ENCODE peak calls at places on chromosome 2, in ten cellular contexts. One of them, this sample, is unnamed.

GRCh38 chr2:220076734-220077133 is 449.3 kb downstream of the SLC4A3 start:
- DNase-seq in lung microvascular endothelial cell: no peak
- DNase-seq in activated naive CD4-positive, alpha-beta T cell treated with anti-CD3 and anti-CD28 coated beads, Interleukin-2, amount 50 U/mL, for 16 hours: no peak
- DNase-seq in NCI-H2081: peak; percentile 16
- DNase-seq in A549: no peak
- DNase-seq in mesothelial cell of epicardium: no peak
- DNase-seq in GM13977: no peak
- DNase-seq in M059J: peak; percentile 43
- DNase-seq in colonic mucosa: no peak
- DNase-seq in Daoy: peak; percentile 67
- DNase-seq in this sample: no peak

GRCh38 chr2:178949151-178949550 is 100.8 kb downstream of the CCDC141 start:
- DNase-seq in Daoy: no peak
- DNase-seq in M059J: no peak
- DNase-seq in NCI-H2081: no peak
- DNase-seq in activated naive CD4-positive, alpha-beta T cell treated with anti-CD3 and anti-CD28 coated beads, Interleukin-2, amount 50 U/mL, for 16 hours: no peak
- DNase-seq in colonic mucosa: no peak
- DNase-seq in lung microvascular endothelial cell: no peak
- DNase-seq in A549: no peak
- DNase-seq in GM13977: no peak
- DNase-seq in mesothelial cell of epicardium: no peak
- DNase-seq in this sample: no peak

GRCh38 chr2:133561045-133561852 is 7.0 kb downstream of the NCKAP5 start:
- DNase-seq in activated naive CD4-positive, alpha-beta T cell treated with anti-CD3 and anti-CD28 coated beads, Interleukin-2, amount 50 U/mL, for 16 hours: no peak
- DNase-seq in GM13977: peak; percentile 23
- DNase-seq in M059J: peak; percentile 68
- DNase-seq in Daoy: peak; percentile 55
- DNase-seq in colonic mucosa: peak; percentile 25
- DNase-seq in lung microvascular endothelial cell: peak; percentile 71
- DNase-seq in A549: no peak
- DNase-seq in mesothelial cell of epicardium: no peak
- DNase-seq in NCI-H2081: peak; percentile 34
- DNase-seq in this sample: peak; percentile 74

GRCh38 chr2:52828112-52828511 is 939.5 kb upstream of the CHAC2 start:
- DNase-seq in M059J: no peak
- DNase-seq in activated naive CD4-positive, alpha-beta T cell treated with anti-CD3 and anti-CD28 coated beads, Interleukin-2, amount 50 U/mL, for 16 hours: no peak
- DNase-seq in colonic mucosa: no peak
- DNase-seq in A549: no peak
- DNase-seq in Daoy: no peak
- DNase-seq in NCI-H2081: no peak
- DNase-seq in mesothelial cell of epicardium: no peak
- DNase-seq in lung microvascular endothelial cell: no peak
- DNase-seq in GM13977: no peak
- DNase-seq in this sample: no peak

GRCh38 chr2:105754011-105754410 is 9.3 kb downstream of the NCK2 start:
- DNase-seq in mesothelial cell of epicardium: no peak
- DNase-seq in lung microvascular endothelial cell: no peak
- DNase-seq in colonic mucosa: no peak
- DNase-seq in NCI-H2081: no peak
- DNase-seq in A549: no peak
- DNase-seq in GM13977: no peak
- DNase-seq in activated naive CD4-positive, alpha-beta T cell treated with anti-CD3 and anti-CD28 coated beads, Interleukin-2, amount 50 U/mL, for 16 hours: peak; percentile 45
- DNase-seq in M059J: no peak
- DNase-seq in Daoy: no peak
- DNase-seq in this sample: no peak

GRCh38 chr2:197286805-197287595 is 23.6 kb downstream of the ANKRD44 start:
- DNase-seq in mesothelial cell of epicardium: no peak
- DNase-seq in activated naive CD4-positive, alpha-beta T cell treated with anti-CD3 and anti-CD28 coated beads, Interleukin-2, amount 50 U/mL, for 16 hours: peak; percentile 46
- DNase-seq in colonic mucosa: peak; percentile 41
- DNase-seq in M059J: peak; percentile 85
- DNase-seq in GM13977: peak; percentile 55
- DNase-seq in lung microvascular endothelial cell: peak; percentile 80
- DNase-seq in Daoy: peak; percentile 77
- DNase-seq in A549: peak; percentile 84
- DNase-seq in NCI-H2081: no peak
- DNase-seq in this sample: peak; percentile 55

GRCh38 chr2:32926708-32927084 is 20.1 kb upstream of the LTBP1 start:
- DNase-seq in M059J: no peak
- DNase-seq in GM13977: no peak
- DNase-seq in NCI-H2081: no peak
- DNase-seq in mesothelial cell of epicardium: no peak
- DNase-seq in lung microvascular endothelial cell: peak; percentile 92
- DNase-seq in Daoy: no peak
- DNase-seq in A549: no peak
- DNase-seq in colonic mucosa: no peak
- DNase-seq in activated naive CD4-positive, alpha-beta T cell treated with anti-CD3 and anti-CD28 coated beads, Interleukin-2, amount 50 U/mL, for 16 hours: no peak
- DNase-seq in this sample: no peak

GRCh38 chr2:210593166-210593565 is 36.8 kb downstream of the CPS1 start:
- DNase-seq in activated naive CD4-positive, alpha-beta T cell treated with anti-CD3 and anti-CD28 coated beads, Interleukin-2, amount 50 U/mL, for 16 hours: no peak
- DNase-seq in A549: no peak
- DNase-seq in GM13977: no peak
- DNase-seq in Daoy: peak; percentile 3
- DNase-seq in lung microvascular endothelial cell: no peak
- DNase-seq in colonic mucosa: no peak
- DNase-seq in M059J: peak; percentile 7
- DNase-seq in mesothelial cell of epicardium: no peak
- DNase-seq in NCI-H2081: no peak
- DNase-seq in this sample: no peak

GRCh38 chr2:13106302-13106701 is 389.6 kb downstream of the TRIB2 start:
- DNase-seq in activated naive CD4-positive, alpha-beta T cell treated with anti-CD3 and anti-CD28 coated beads, Interleukin-2, amount 50 U/mL, for 16 hours: no peak
- DNase-seq in M059J: no peak
- DNase-seq in Daoy: no peak
- DNase-seq in NCI-H2081: no peak
- DNase-seq in GM13977: no peak
- DNase-seq in A549: no peak
- DNase-seq in colonic mucosa: no peak
- DNase-seq in mesothelial cell of epicardium: no peak
- DNase-seq in lung microvascular endothelial cell: no peak
- DNase-seq in this sample: no peak

GRCh38 chr2:96143848-96144480 is 1.3 kb downstream of the DUSP2 start:
- DNase-seq in activated naive CD4-positive, alpha-beta T cell treated with anti-CD3 and anti-CD28 coated beads, Interleukin-2, amount 50 U/mL, for 16 hours: peak; percentile 54
- DNase-seq in A549: no peak
- DNase-seq in Daoy: no peak
- DNase-seq in NCI-H2081: peak; percentile 54
- DNase-seq in M059J: no peak
- DNase-seq in colonic mucosa: no peak
- DNase-seq in lung microvascular endothelial cell: no peak
- DNase-seq in GM13977: peak; percentile 62
- DNase-seq in mesothelial cell of epicardium: peak; percentile 18
- DNase-seq in this sample: peak; percentile 60

GRCh38 chr2:239768907-239769573 is 256.1 kb downstream of the NDUFA10 start:
- DNase-seq in GM13977: no peak
- DNase-seq in mesothelial cell of epicardium: no peak
- DNase-seq in NCI-H2081: no peak
- DNase-seq in A549: no peak
- DNase-seq in lung microvascular endothelial cell: no peak
- DNase-seq in M059J: no peak
- DNase-seq in colonic mucosa: no peak
- DNase-seq in Daoy: no peak
- DNase-seq in activated naive CD4-positive, alpha-beta T cell treated with anti-CD3 and anti-CD28 coated beads, Interleukin-2, amount 50 U/mL, for 16 hours: no peak
- DNase-seq in this sample: no peak

GRCh38 chr2:69036926-69037325 is 23.9 kb downstream of the ANTXR1 start:
- DNase-seq in GM13977: no peak
- DNase-seq in NCI-H2081: no peak
- DNase-seq in mesothelial cell of epicardium: no peak
- DNase-seq in colonic mucosa: no peak
- DNase-seq in Daoy: no peak
- DNase-seq in M059J: peak; percentile 58
- DNase-seq in lung microvascular endothelial cell: peak; percentile 15
- DNase-seq in activated naive CD4-positive, alpha-beta T cell treated with anti-CD3 and anti-CD28 coated beads, Interleukin-2, amount 50 U/mL, for 16 hours: no peak
- DNase-seq in A549: no peak
- DNase-seq in this sample: no peak

GRCh38 chr2:130353291-130354134 is 2.3 kb upstream of the PTPN18 start:
- DNase-seq in colonic mucosa: no peak
- DNase-seq in A549: no peak
- DNase-seq in M059J: no peak
- DNase-seq in GM13977: no peak
- DNase-seq in activated naive CD4-positive, alpha-beta T cell treated with anti-CD3 and anti-CD28 coated beads, Interleukin-2, amount 50 U/mL, for 16 hours: no peak
- DNase-seq in Daoy: no peak
- DNase-seq in lung microvascular endothelial cell: no peak
- DNase-seq in NCI-H2081: no peak
- DNase-seq in mesothelial cell of epicardium: no peak
- DNase-seq in this sample: peak; percentile 56

GRCh38 chr2:129301431-129301913 is 678.0 kb upstream of the RAB6C start:
- DNase-seq in M059J: no peak
- DNase-seq in A549: no peak
- DNase-seq in lung microvascular endothelial cell: no peak
- DNase-seq in mesothelial cell of epicardium: no peak
- DNase-seq in colonic mucosa: no peak
- DNase-seq in GM13977: no peak
- DNase-seq in activated naive CD4-positive, alpha-beta T cell treated with anti-CD3 and anti-CD28 coated beads, Interleukin-2, amount 50 U/mL, for 16 hours: no peak
- DNase-seq in NCI-H2081: no peak
- DNase-seq in Daoy: no peak
- DNase-seq in this sample: no peak

GRCh38 chr2:10990561-10991111 is 78.9 kb downstream of the KCNF1 start:
- DNase-seq in M059J: no peak
- DNase-seq in mesothelial cell of epicardium: no peak
- DNase-seq in colonic mucosa: no peak
- DNase-seq in lung microvascular endothelial cell: no peak
- DNase-seq in NCI-H2081: no peak
- DNase-seq in activated naive CD4-positive, alpha-beta T cell treated with anti-CD3 and anti-CD28 coated beads, Interleukin-2, amount 50 U/mL, for 16 hours: no peak
- DNase-seq in A549: no peak
- DNase-seq in Daoy: no peak
- DNase-seq in GM13977: no peak
- DNase-seq in this sample: no peak

GRCh38 chr2:20578895-20579825 is 71.7 kb downstream of the HS1BP3 start:
- DNase-seq in colonic mucosa: peak; percentile 39
- DNase-seq in A549: peak; percentile 89
- DNase-seq in GM13977: peak; percentile 63
- DNase-seq in lung microvascular endothelial cell: peak; percentile 100
- DNase-seq in NCI-H2081: no peak
- DNase-seq in activated naive CD4-positive, alpha-beta T cell treated with anti-CD3 and anti-CD28 coated beads, Interleukin-2, amount 50 U/mL, for 16 hours: no peak
- DNase-seq in mesothelial cell of epicardium: no peak
- DNase-seq in M059J: peak; percentile 99
- DNase-seq in Daoy: peak; percentile 99
- DNase-seq in this sample: no peak

This sample was measured in Karpas-422.